ENCODE peak calls at places on chromosome 4, in eight cellular contexts. K, S, C, X, Q, H, R and M are unnamed samples.

GRCh38 chr4:65538571-65538970 is 131.7 kb downstream of the EPHA5 start:
- DNase-seq in S (no peak), C (peak), H (no peak), X (no peak), Q (no peak), R (no peak), K (no peak), M (peak)

GRCh38 chr4:81052119-81053068 is 21.9 kb downstream of the BMP3 start:
- DNase-seq in K (peak), H (no peak), R (no peak), X (peak), S (peak), Q (peak), C (peak), M (no peak)

GRCh38 chr4:8897768-8898167 is 26.1 kb upstream of the HMX1 start:
- DNase-seq in C (no peak), K (no peak), H (no peak), X (no peak), Q (no peak), S (no peak), R (no peak), M (no peak)

GRCh38 chr4:128388352-128388630 is 100.7 kb upstream of the PGRMC2 start:
- DNase-seq in K (no peak), C (peak), S (no peak), Q (no peak), X (no peak), R (no peak), H (no peak), M (no peak)

GRCh38 chr4:40264497-40264896 is 67.7 kb downstream of the RHOH start:
- DNase-seq in Q (no peak), R (no peak), C (peak), X (no peak), K (no peak), H (no peak), S (no peak), M (no peak)

GRCh38 chr4:89215736-89216135 is 91.9 kb downstream of the GPRIN3 start:
- DNase-seq in X (no peak), C (no peak), Q (no peak), R (peak), K (no peak), H (no peak), S (no peak), M (no peak)

GRCh38 chr4:8581094-8581861 is 1.1 kb downstream of the GPR78 start:
- DNase-seq in K (no peak), R (no peak), X (no peak), S (no peak), Q (no peak), H (peak), C (no peak), M (no peak)

GRCh38 chr4:20544645-20545044 is 155.6 kb upstream of the PACRGL start:
- DNase-seq in S (no peak), H (no peak), K (no peak), C (no peak), X (no peak), R (no peak), Q (no peak), M (no peak)

GRCh38 chr4:19514276-19515070 is 737.2 kb upstream of the SLIT2 start:
- DNase-seq in S (no peak), X (no peak), R (no peak), K (no peak), C (no peak), H (no peak), Q (no peak), M (no peak)

GRCh38 chr4:106707776-106708603 is 328.1 kb downstream of the DKK2 start:
- DNase-seq in K (no peak), X (no peak), H (no peak), S (no peak), C (peak), R (no peak), Q (no peak), M (no peak)

GRCh38 chr4:140046037-140046436 is 107.9 kb downstream of the MAML3 start:
- DNase-seq in C (no peak), K (no peak), H (no peak), Q (no peak), X (no peak), R (no peak), S (no peak), M (no peak)

GRCh38 chr4:184282251-184282713 is 64.6 kb upstream of the ENPP6 start:
- DNase-seq in C (no peak), H (no peak), X (no peak), R (no peak), K (peak), Q (peak), S (no peak), M (no peak)

GRCh38 chr4:93182722-93183121 is 645.8 kb upstream of the ATOH1 start:
- DNase-seq in C (no peak), H (no peak), X (no peak), R (no peak), Q (no peak), S (no peak), K (no peak), M (no peak)

GRCh38 chr4:104719539-104720230 is 225.0 kb upstream of the CXXC4 start:
- DNase-seq in R (no peak), S (no peak), C (no peak), H (no peak), K (no peak), Q (no peak), X (no peak), M (no peak)

GRCh38 chr4:179586460-179586859 is 2144.2 kb upstream of the AGA start:
- DNase-seq in H (no peak), S (no peak), C (peak), Q (no peak), K (no peak), R (no peak), X (no peak), M (no peak)

GRCh38 chr4:106607566-106607965 is 239.0 kb upstream of the GIMD1 start:
- DNase-seq in K (no peak), Q (no peak), C (no peak), X (no peak), R (no peak), S (no peak), H (no peak), M (no peak)

GRCh38 chr4:106681381-106681921 is 312.9 kb upstream of the GIMD1 start:
- DNase-seq in K (no peak), Q (no peak), S (no peak), R (no peak), H (no peak), X (no peak), C (no peak), M (no peak)

GRCh38 chr4:108048997-108049396 is 59.3 kb downstream of the HADH start:
- DNase-seq in Q (no peak), H (no peak), X (no peak), R (no peak), K (no peak), C (no peak), S (no peak), M (no peak)

GRCh38 chr4:95159384-95159783 is 389.4 kb downstream of the UNC5C start:
- DNase-seq in S (no peak), Q (no peak), H (no peak), R (no peak), X (no peak), C (no peak), K (no peak), M (no peak)

GRCh38 chr4:151727365-151727764 is 33.4 kb downstream of the GATB start:
- DNase-seq in S (no peak), H (no peak), X (no peak), R (no peak), C (no peak), Q (no peak), K (no peak), M (no peak)

GRCh38 chr4:2047781-2048581 is 11.1 kb upstream of the NAT8L start:
- DNase-seq in R (no peak), H (no peak), S (no peak), K (no peak), Q (no peak), X (no peak), C (no peak), M (no peak)

GRCh38 chr4:142265536-142265935 is 580.6 kb downstream of the INPP4B start:
- DNase-seq in Q (no peak), H (no peak), K (no peak), R (no peak), X (no peak), S (no peak), C (peak), M (no peak)

GRCh38 chr4:172826346-172826745 is 342.3 kb upstream of the GALNT7 start:
- DNase-seq in C (no peak), S (no peak), X (no peak), Q (no peak), R (no peak), K (no peak), H (no peak), M (no peak)

GRCh38 chr4:10716163-10716562 is 31.6 kb upstream of the CLNK start:
- DNase-seq in S (no peak), X (no peak), H (no peak), C (no peak), Q (no peak), K (no peak), R (no peak), M (no peak)

GRCh38 chr4:112648263-112649054 is 11.5 kb downstream of the LARP7 start:
- DNase-seq in X (no peak), K (no peak), S (no peak), C (no peak), Q (no peak), R (no peak), H (no peak), M (peak)

GRCh38 chr4:729336-730315 is 24.0 kb downstream of the PCGF3 start:
- DNase-seq in C (no peak), Q (no peak), H (no peak), S (no peak), R (no peak), X (no peak), K (no peak), M (no peak)

GRCh38 chr4:40940317-40940720 is 190.6 kb downstream of the NSUN7 start:
- DNase-seq in Q (no peak), R (no peak), S (no peak), H (peak), C (no peak), X (no peak), K (no peak), M (no peak)

GRCh38 chr4:5365071-5366008 is 314.1 kb downstream of the STK32B start:
- DNase-seq in Q (no peak), R (no peak), K (no peak), X (no peak), C (peak), H (no peak), S (no peak), M (no peak)

GRCh38 chr4:103996059-103996458 is 276.3 kb upstream of the TACR3 start:
- DNase-seq in H (no peak), K (no peak), C (no peak), R (no peak), S (no peak), X (no peak), Q (no peak), M (peak)

GRCh38 chr4:13537832-13538177 is 6.5 kb downstream of the NKX3-2 start:
- DNase-seq in C (no peak), Q (no peak), H (no peak), S (no peak), R (no peak), K (no peak), X (no peak), M (no peak)

GRCh38 chr4:14339715-14340114 is 662.6 kb upstream of the CPEB2 start:
- DNase-seq in H (no peak), R (no peak), K (no peak), X (no peak), Q (no peak), S (no peak), C (no peak), M (no peak)